ENCODE peak calls at places on chromosomes 16 and 17, in four cellular contexts. Q is mesendoderm, T is IMR-90, R is H1. U is an unnamed sample.

GRCh38 chr17:42913981-42914617 is 13.5 kb downstream of the G6PC1 start:
- DNase-seq in T (no peak), Q (no peak), R (no peak), U (no peak)

GRCh38 chr17:58587713-58588117 is 73.3 kb upstream of the MTMR4 start:
- DNase-seq in Q (peak), R (peak), T (peak), U (peak)

GRCh38 chr16:21159281-21159951 is 942 bp downstream of the LDAF1 start:
- DNase-seq in T (no peak), R (no peak), Q (peak), U (peak)

GRCh38 chr16:47459603-47460002 is 1.3 kb downstream of the ITFG1 start:
- DNase-seq in T (no peak), Q (peak), R (no peak), U (no peak)

GRCh38 chr16:78362736-78363135 is 263.3 kb downstream of the WWOX start:
- DNase-seq in Q (no peak), R (no peak), T (no peak), U (no peak)

GRCh38 chr16:50183316-50183715 is 30.2 kb downstream of the TENT4B start:
- DNase-seq in Q (no peak), R (no peak), T (peak), U (no peak)

GRCh38 chr17:37148171-37148570 is 199.4 kb downstream of the AATF start:
- DNase-seq in T (no peak), R (no peak), Q (no peak), U (no peak)

GRCh38 chr16:27852116-27852515 is 211.4 kb downstream of the GSG1L start:
- DNase-seq in T (no peak), R (no peak), Q (no peak), U (no peak)

GRCh38 chr16:12573730-12574383 is 229.8 kb downstream of the CPPED1 start:
- DNase-seq in R (peak), T (no peak), Q (peak), U (peak)

GRCh38 chr16:85641776-85642176 is 28.7 kb downstream of the GSE1 start:
- DNase-seq in R (no peak), Q (no peak), T (no peak), U (no peak)

GRCh38 chr17:53150101-53150698 is 672.5 kb upstream of the KIF2B start:
- DNase-seq in T (no peak), R (no peak), Q (peak), U (no peak)

GRCh38 chr17:1975573-1975972 is 49.6 kb downstream of the RTN4RL1 start:
- DNase-seq in T (no peak), R (no peak), Q (no peak), U (no peak)

GRCh38 chr17:77285594-77286390 is 145.0 kb downstream of the SEC14L1 start:
- DNase-seq in R (no peak), T (peak), Q (no peak), U (no peak)

GRCh38 chr16:72938426-72939164 is 109.3 kb downstream of the ZFHX3 start:
- DNase-seq in Q (no peak), R (no peak), T (peak), U (no peak)

GRCh38 chr17:39144414-39144813 is 7.0 kb downstream of the PLXDC1 start:
- DNase-seq in T (peak), Q (no peak), R (no peak), U (no peak)

GRCh38 chr16:87853411-87854052 is 15.8 kb downstream of the SLC7A5 start:
- DNase-seq in R (peak), T (peak), Q (peak), U (peak)

GRCh38 chr17:58966208-58966607 is 140.5 kb downstream of the TRIM37 start:
- DNase-seq in T (no peak), Q (no peak), R (no peak), U (no peak)

GRCh38 chr17:28547623-28548416 is 4.6 kb downstream of the UNC119 start:
- DNase-seq in R (peak), Q (peak), T (peak), U (peak)

GRCh38 chr17:28725660-28726395 is at the start of gene TLCD1:
- DNase-seq in Q (peak), T (peak), R (no peak), U (peak)

GRCh38 chr17:3167574-3167973 is 29.7 kb upstream of the OR1A2 start:
- DNase-seq in Q (no peak), R (no peak), T (no peak), U (no peak)

GRCh38 chr16:47129755-47130435 is 13.8 kb downstream of the NETO2 start:
- DNase-seq in T (no peak), R (no peak), Q (peak), U (no peak)

GRCh38 chr16:55487048-55487803 is 8.2 kb downstream of the MMP2 start:
- DNase-seq in T (peak), R (no peak), Q (no peak), U (no peak)

GRCh38 chr17:69637399-69638165 is 223.1 kb downstream of the MAP2K6 start:
- DNase-seq in T (peak), R (no peak), Q (no peak), U (no peak)

GRCh38 chr16:11792404-11793260 is 4.4 kb downstream of the ZC3H7A start:
- DNase-seq in Q (no peak), T (no peak), R (no peak), U (no peak)

GRCh38 chr17:77535892-77536291 is 395.1 kb downstream of the SEC14L1 start:
- DNase-seq in Q (no peak), T (no peak), R (no peak), U (no peak)

GRCh38 chr16:17397499-17397891 is 73.3 kb downstream of the XYLT1 start:
- DNase-seq in T (peak), Q (no peak), R (no peak), U (no peak)

GRCh38 chr17:67055811-67056745 is 11.7 kb downstream of the CACNG1 start:
- DNase-seq in Q (no peak), T (no peak), R (no peak), U (peak)

GRCh38 chr16:57798953-57799618 is 3.2 kb downstream of the KIFC3 start:
- DNase-seq in R (no peak), Q (no peak), T (no peak), U (no peak)

GRCh38 chr16:14405611-14406537 is 224.2 kb downstream of the PARN start:
- DNase-seq in T (no peak), R (peak), Q (peak), U (peak)

GRCh38 chr17:1203111-1203966 is 23.6 kb upstream of the ABR start:
- DNase-seq in R (no peak), Q (peak), T (peak), U (peak)

GRCh38 chr17:50221500-50222480 is 20.4 kb upstream of the COL1A1 start:
- DNase-seq in R (no peak), T (peak), Q (no peak), U (no peak)

GRCh38 chr17:55577687-55578086 is 66.4 kb upstream of the SMIM36 start:
- DNase-seq in Q (no peak), R (no peak), T (peak), U (no peak)

GRCh38 chr17:48068491-48068961 is 20.4 kb downstream of the NFE2L1 start:
- DNase-seq in Q (peak), R (no peak), T (peak), U (peak)

GRCh38 chr16:65342231-65342866 is 220.5 kb upstream of the CDH11 start:
- DNase-seq in T (no peak), Q (peak), R (no peak), U (no peak)

GRCh38 chr17:51516924-51517323 is 256.6 kb downstream of the UTP18 start:
- DNase-seq in Q (no peak), T (no peak), R (no peak), U (no peak)

GRCh38 chr16:4415538-4416199 is 727 bp downstream of the CORO7 start:
- DNase-seq in R (no peak), Q (peak), T (no peak), U (peak)

GRCh38 chr16:85281181-85281580 is 168.9 kb upstream of the CIBAR2 start:
- DNase-seq in T (no peak), R (no peak), Q (no peak), U (no peak)

GRCh38 chr16:53093162-53093744 is 38.5 kb downstream of the CHD9 start:
- DNase-seq in R (no peak), Q (no peak), T (no peak), U (no peak)

GRCh38 chr16:79286646-79287423 is 313.7 kb downstream of the MAF start:
- DNase-seq in T (no peak), Q (no peak), R (no peak), U (peak)

GRCh38 chr17:55286681-55287589 is 22.2 kb downstream of the HLF start:
- DNase-seq in R (no peak), T (peak), Q (no peak), U (no peak)

DNA sequence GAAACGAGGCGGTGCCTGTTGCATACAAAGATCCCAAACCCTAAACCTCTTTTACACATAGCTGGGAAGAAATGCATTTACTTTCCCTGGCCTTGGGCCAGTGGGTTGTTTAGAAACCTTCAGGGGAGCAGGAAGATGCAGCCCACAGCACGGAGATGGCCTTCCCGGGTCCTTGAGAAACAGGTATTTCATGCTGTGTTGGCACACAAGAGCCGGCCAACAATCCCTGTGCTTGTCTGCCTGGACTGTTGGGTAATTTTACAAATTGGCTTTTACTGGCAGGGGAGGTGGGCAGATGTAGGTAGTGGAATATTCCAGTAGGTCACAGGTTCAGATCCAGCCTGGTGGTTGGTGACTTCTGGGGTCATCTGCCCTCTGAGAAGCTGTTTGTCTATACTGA is 148.0 kb downstream of the FOXL1 start:
- DNase-seq in R (no peak), T (no peak), Q (no peak), U (no peak)
- H4K5ac ChIP-seq in R (no peak), T (no peak), Q (no peak), U (no peak)

DNA sequence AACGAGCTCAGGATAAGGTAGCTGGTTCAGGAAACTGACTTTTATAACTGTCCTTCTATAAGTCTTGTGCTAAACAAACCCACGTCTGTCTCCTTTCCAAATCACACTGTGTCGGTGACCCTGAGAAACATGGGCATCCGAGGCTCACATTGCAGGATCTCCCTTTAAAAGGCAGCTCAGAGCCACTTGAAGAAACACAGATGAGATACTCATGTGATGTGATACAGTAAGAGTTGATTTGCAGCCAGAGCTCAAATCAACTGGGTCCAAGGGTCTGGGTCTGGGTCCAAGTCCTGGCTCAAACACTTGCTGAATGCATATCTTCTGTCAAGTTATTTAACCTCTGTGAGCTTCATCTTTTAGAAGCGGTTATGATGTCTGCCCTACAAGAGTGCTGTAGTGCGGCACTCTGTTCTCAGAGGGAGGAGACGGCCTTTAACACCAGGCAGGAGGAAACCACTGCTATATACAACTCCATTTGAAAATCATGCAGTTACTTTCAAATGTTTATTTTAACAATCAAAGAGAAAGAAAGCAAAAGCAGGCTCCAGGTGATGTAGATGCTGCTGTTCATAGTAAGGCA is 6.4 kb downstream of the KRT38 start:
- DNase-seq in T (no peak), R (no peak), Q (no peak), U (no peak)
- H4K5ac ChIP-seq in T (no peak), R (no peak), Q (no peak), U (no peak)

DNA sequence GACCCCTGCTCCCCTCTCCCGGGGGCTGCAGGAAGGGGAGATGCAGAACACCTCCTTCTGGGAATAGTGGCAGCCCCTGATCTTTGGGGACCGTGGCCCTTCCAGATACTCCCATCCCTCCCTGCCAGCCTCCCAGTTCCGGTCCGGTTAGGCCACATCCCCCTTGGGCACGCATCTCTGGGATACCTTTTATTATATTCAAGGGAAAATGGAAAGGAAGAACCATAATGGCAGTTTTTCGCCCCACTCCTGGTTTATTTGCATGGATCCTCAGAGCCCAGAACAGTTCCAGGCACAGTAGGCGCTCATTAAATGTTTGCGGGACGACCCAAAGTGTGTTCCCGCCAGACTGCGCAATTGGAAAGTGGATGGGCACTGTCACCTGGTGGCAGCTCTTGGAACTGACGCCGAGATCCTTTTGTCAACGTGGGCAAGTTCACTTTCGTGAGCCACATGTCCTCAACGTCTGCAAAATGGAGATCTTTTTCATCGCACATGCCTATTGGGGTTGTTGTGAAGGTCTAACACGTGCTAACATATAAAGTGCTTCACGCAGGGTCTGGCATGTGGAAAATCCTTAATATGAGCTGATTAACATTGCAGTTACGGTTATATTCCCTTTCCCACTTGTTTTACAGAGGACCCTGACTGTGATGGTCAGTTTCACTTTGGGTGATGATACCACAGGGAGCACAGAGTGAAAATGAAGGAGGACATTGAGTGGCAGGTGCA is 1.6 kb upstream of the GPRC5B start:
- DNase-seq in Q (peak), T (peak), R (peak), U (peak)
- H4K5ac ChIP-seq in Q (no peak), T (no peak), R (no peak), U (no peak)

GRCh38 chr17:31595076-31595475 is 203.6 kb downstream of the RAB11FIP4 start:
- DNase-seq in T (peak), Q (peak), R (no peak), U (no peak)

GRCh38 chr17:31594416-31594815 is 202.9 kb downstream of the RAB11FIP4 start:
- DNase-seq in T (no peak), Q (no peak), R (no peak), U (no peak)

GRCh38 chr17:31588512-31588911 is 197.0 kb downstream of the RAB11FIP4 start:
- DNase-seq in Q (no peak), R (no peak), T (no peak), U (no peak)

GRCh38 chr17:31593806-31594205 is 202.3 kb downstream of the RAB11FIP4 start:
- DNase-seq in R (no peak), Q (no peak), T (peak), U (no peak)

GRCh38 chr17:31591924-31592323 is 200.4 kb downstream of the RAB11FIP4 start:
- DNase-seq in T (no peak), R (no peak), Q (no peak), U (no peak)
- H4K5ac ChIP-seq in T (no peak), R (no peak), Q (no peak), U (no peak)

DNA sequence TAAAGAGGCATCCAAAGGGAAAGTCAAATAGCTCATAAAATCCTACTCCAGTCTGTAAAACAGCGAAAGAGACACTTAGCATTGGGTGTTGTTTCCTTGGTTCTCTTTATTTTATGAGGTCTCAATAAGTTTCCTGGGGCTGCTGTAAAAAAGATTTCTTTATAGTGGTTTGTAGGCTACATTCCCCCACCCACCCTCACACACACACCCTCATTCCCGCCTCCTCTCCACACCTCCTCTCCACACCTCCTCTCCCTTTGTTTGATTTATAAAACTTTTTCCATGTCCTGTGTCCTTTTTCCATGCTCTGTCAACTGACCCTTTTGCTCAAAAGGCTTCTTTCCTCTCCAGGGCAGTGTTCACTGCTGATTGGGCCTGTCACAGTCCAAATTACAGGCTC is 178.9 kb upstream of the SOX9 start:
- DNase-seq in R (no peak), Q (no peak), T (no peak), U (no peak)
- H4K5ac ChIP-seq in R (no peak), Q (no peak), T (no peak), U (no peak)

GRCh38 chr17:15323147-15323546 is 18.2 kb downstream of the TEKT3 start:
- DNase-seq in Q (no peak), R (no peak), T (no peak), U (no peak)

GRCh38 chr17:15319461-15319860 is 21.9 kb downstream of the TEKT3 start:
- DNase-seq in T (no peak), Q (no peak), R (no peak), U (no peak)

GRCh38 chr17:15321556-15322250 is 19.7 kb downstream of the TEKT3 start:
- DNase-seq in Q (no peak), R (no peak), T (peak), U (no peak)
- H4K5ac ChIP-seq in Q (no peak), R (no peak), T (peak), U (no peak)

DNA sequence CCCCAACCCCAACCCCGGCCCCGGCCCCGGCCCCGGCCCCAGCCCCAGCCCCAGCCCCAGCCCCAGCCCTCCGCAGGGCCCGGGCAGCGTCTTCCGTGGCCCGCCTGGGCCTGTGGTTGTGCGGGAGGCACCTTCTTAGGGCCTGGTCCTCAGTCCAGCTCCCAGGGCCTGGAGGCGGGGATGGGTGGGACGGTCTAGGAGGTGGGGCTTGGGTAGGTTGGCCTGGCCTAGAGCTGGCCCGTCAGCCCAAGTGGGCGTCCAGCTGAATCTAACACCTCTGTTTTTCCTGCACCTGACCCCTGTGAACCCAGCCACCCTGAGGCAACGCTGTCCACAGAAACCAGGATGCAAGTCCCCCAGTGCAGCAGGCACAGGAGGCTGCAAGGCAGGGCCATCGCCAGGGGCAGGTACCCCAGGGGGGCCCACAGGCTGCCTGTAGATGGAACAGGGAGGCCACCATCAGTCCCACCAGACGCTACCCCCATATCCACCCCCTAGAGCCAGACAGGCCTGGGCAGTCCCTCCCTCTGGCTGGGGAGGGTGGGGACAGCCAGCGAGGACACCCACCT is 8.8 kb downstream of the MSLN start:
- DNase-seq in T (no peak), R (no peak), Q (peak), U (no peak)
- H4K5ac ChIP-seq in T (no peak), R (no peak), Q (no peak), U (no peak)

U was measured in H9.